ENCODE peak calls at places on chromosomes 16 and 17, in ten cellular contexts. H, C, T, U, A, M, I, S, O and D are unnamed samples.
A peak's percentile ranks its signal among the peaks of the same experiment; 100 is the strongest.

GRCh38 chr17:29124931-29125270 is 55.3 kb downstream of the MYO18A start:
- DNase-seq in H (peak; percentile 60), C (no peak), T (no peak), U (no peak), A (no peak), M (no peak), I (no peak), S (no peak), O (no peak), D (peak; percentile 8)

GRCh38 chr16:58022601-58023371 is 2.8 kb upstream of the MMP15 start:
- DNase-seq in H (peak; percentile 72), C (peak; percentile 32), T (no peak), U (peak; percentile 48), A (peak; percentile 93), M (peak; percentile 82), I (peak; percentile 62), S (peak; percentile 68), O (no peak), D (peak; percentile 67)

GRCh38 chr16:25048146-25048618 is 33.0 kb upstream of the ARHGAP17 start:
- DNase-seq in H (no peak), C (no peak), T (no peak), U (no peak), A (no peak), M (no peak), I (no peak), S (no peak), O (no peak), D (no peak)

GRCh38 chr17:12603566-12603965 is 62.1 kb upstream of the MYOCD start:
- DNase-seq in H (no peak), C (no peak), T (no peak), U (no peak), A (no peak), M (no peak), I (no peak), S (peak; percentile 36), O (no peak), D (no peak)

GRCh38 chr16:67247698-67248400 is 568 bp upstream of the FHOD1 start:
- DNase-seq in H (no peak), C (no peak), T (peak; percentile 35), U (no peak), A (no peak), M (no peak), I (no peak), S (no peak), O (no peak), D (no peak)

GRCh38 chr16:4179020-4179419 is 62.8 kb upstream of the ADCY9 start:
- DNase-seq in H (peak; percentile 60), C (no peak), T (peak; percentile 37), U (no peak), A (no peak), M (peak; percentile 31), I (no peak), S (peak; percentile 54), O (no peak), D (peak; percentile 90)

GRCh38 chr16:73878616-73879015 is 418.0 kb upstream of the PSMD7 start:
- DNase-seq in H (peak; percentile 84), C (peak; percentile 77), T (peak; percentile 49), U (peak; percentile 68), A (peak; percentile 81), M (peak; percentile 62), I (no peak), S (peak; percentile 76), O (no peak), D (peak; percentile 76)

GRCh38 chr16:2828521-2828840 is 1.6 kb upstream of the ZG16B start:
- DNase-seq in H (no peak), C (no peak), T (no peak), U (no peak), A (no peak), M (no peak), I (no peak), S (no peak), O (no peak), D (no peak)

GRCh38 chr16:87924937-87925670 is 11.2 kb downstream of the CA5A start:
- DNase-seq in H (no peak), C (no peak), T (no peak), U (no peak), A (peak; percentile 98), M (no peak), I (no peak), S (no peak), O (no peak), D (peak; percentile 37)

GRCh38 chr16:4572715-4573114 is 16.6 kb downstream of the C16orf96 start:
- DNase-seq in H (peak; percentile 18), C (no peak), T (no peak), U (no peak), A (no peak), M (no peak), I (no peak), S (no peak), O (no peak), D (no peak)

GRCh38 chr17:61048398-61049106 is 351.1 kb upstream of the TBX2 start:
- DNase-seq in H (peak; percentile 18), C (no peak), T (peak; percentile 11), U (no peak), A (no peak), M (no peak), I (no peak), S (no peak), O (no peak), D (no peak)

GRCh38 chr17:79391808-79392233 is 219.0 kb downstream of the RBFOX3 start:
- DNase-seq in H (peak; percentile 68), C (peak; percentile 77), T (peak; percentile 50), U (no peak), A (peak; percentile 79), M (peak; percentile 90), I (peak; percentile 58), S (peak; percentile 53), O (peak; percentile 24), D (peak; percentile 28)

GRCh38 chr16:50185005-50185505 is 31.9 kb downstream of the TENT4B start:
- DNase-seq in H (peak; percentile 82), C (no peak), T (no peak), U (no peak), A (no peak), M (no peak), I (no peak), S (peak; percentile 75), O (no peak), D (no peak)

GRCh38 chr17:144936-145670 is 7.7 kb downstream of the SCGB1C2 start:
- DNase-seq in H (no peak), C (no peak), T (no peak), U (no peak), A (no peak), M (no peak), I (no peak), S (no peak), O (no peak), D (no peak)

GRCh38 chr16:81431554-81432353 is 12.9 kb upstream of the CMIP start:
- DNase-seq in H (peak; percentile 86), C (no peak), T (peak; percentile 26), U (peak; percentile 20), A (peak; percentile 63), M (peak; percentile 47), I (no peak), S (peak; percentile 77), O (no peak), D (no peak)

GRCh38 chr16:68909099-68909733 is 65.9 kb downstream of the TANGO6 start:
- DNase-seq in H (no peak), C (no peak), T (peak; percentile 19), U (no peak), A (peak; percentile 9), M (peak; percentile 24), I (no peak), S (peak; percentile 55), O (no peak), D (no peak)